ENCODE peak calls at places on chromosome 13, in eight cellular contexts. T, U, D, L, C, V, P and R are unnamed samples.
A peak's percentile ranks its signal among the peaks of the same experiment; 100 is the strongest.

GRCh38 chr13:101868585-101869469 is 416.4 kb downstream of the ITGBL1 start:
- DNase-seq in P (no peak), D (no peak), L (no peak), U (no peak), T (no peak), V (no peak), C (no peak), R (no peak)

GRCh38 chr13:99741979-99742378 is 229.6 kb downstream of the ZIC5 start:
- DNase-seq in T (no peak), D (no peak), L (no peak), C (no peak), U (no peak), V (no peak), P (no peak), R (no peak)

GRCh38 chr13:36370108-36370429 is 23.9 kb upstream of the SPART start:
- DNase-seq in D (no peak), T (peak; percentile 23), V (peak; percentile 35), U (no peak), C (peak; percentile 82), P (no peak), L (peak; percentile 27), R (no peak)

GRCh38 chr13:43232866-43233265 is 209.5 kb downstream of the DNAJC15 start:
- DNase-seq in C (no peak), P (no peak), U (no peak), T (no peak), D (peak; percentile 48), L (no peak), V (no peak), R (no peak)

GRCh38 chr13:20140487-20140886 is 20.4 kb downstream of the GJA3 start:
- DNase-seq in T (no peak), C (no peak), V (no peak), P (no peak), L (no peak), U (no peak), D (no peak), R (no peak)

GRCh38 chr13:100234524-100235136 is 145.7 kb downstream of the PCCA start:
- DNase-seq in V (no peak), D (peak; percentile 47), P (no peak), C (no peak), T (no peak), L (no peak), U (no peak), R (no peak)

GRCh38 chr13:24670174-24670573 is 10.0 kb upstream of the ATP12A start:
- DNase-seq in L (no peak), D (no peak), U (no peak), T (no peak), C (no peak), P (no peak), V (no peak), R (no peak)

GRCh38 chr13:64239372-64239771 is 2823.7 kb upstream of the PCDH20 start:
- DNase-seq in U (no peak), V (no peak), P (no peak), D (peak; percentile 62), L (no peak), T (no peak), C (no peak), R (no peak)

GRCh38 chr13:38981096-38981495 is 9.5 kb downstream of the STOML3 start:
- DNase-seq in C (no peak), L (no peak), P (no peak), T (no peak), V (no peak), U (no peak), D (no peak), R (no peak)

GRCh38 chr13:81017525-81018152 is 676.7 kb upstream of the SPRY2 start:
- DNase-seq in P (peak; percentile 25), C (no peak), L (no peak), D (peak; percentile 59), T (no peak), V (no peak), U (no peak), R (peak; percentile 23)

GRCh38 chr13:68056816-68057710 is 826.9 kb upstream of the PCDH9 start:
- DNase-seq in L (no peak), U (no peak), C (no peak), T (no peak), P (no peak), V (no peak), D (peak; percentile 88), R (no peak)

GRCh38 chr13:50761406-50761805 is 82.1 kb downstream of the DLEU7 start:
- DNase-seq in L (no peak), D (no peak), P (no peak), U (no peak), V (no peak), C (no peak), T (no peak), R (no peak)

GRCh38 chr13:94703721-94704314 is 8.5 kb downstream of the SOX21 start:
- DNase-seq in T (no peak), V (no peak), U (no peak), L (no peak), C (no peak), D (no peak), P (peak; percentile 22), R (no peak)

GRCh38 chr13:110369400-110369799 is 62.3 kb downstream of the COL4A2 start:
- DNase-seq in D (no peak), T (no peak), U (no peak), P (no peak), V (no peak), C (no peak), L (no peak), R (no peak)

GRCh38 chr13:28385362-28385761 is 109.6 kb downstream of the FLT1 start:
- DNase-seq in V (no peak), L (no peak), D (no peak), C (no peak), T (no peak), U (no peak), P (no peak), R (no peak)

DNA sequence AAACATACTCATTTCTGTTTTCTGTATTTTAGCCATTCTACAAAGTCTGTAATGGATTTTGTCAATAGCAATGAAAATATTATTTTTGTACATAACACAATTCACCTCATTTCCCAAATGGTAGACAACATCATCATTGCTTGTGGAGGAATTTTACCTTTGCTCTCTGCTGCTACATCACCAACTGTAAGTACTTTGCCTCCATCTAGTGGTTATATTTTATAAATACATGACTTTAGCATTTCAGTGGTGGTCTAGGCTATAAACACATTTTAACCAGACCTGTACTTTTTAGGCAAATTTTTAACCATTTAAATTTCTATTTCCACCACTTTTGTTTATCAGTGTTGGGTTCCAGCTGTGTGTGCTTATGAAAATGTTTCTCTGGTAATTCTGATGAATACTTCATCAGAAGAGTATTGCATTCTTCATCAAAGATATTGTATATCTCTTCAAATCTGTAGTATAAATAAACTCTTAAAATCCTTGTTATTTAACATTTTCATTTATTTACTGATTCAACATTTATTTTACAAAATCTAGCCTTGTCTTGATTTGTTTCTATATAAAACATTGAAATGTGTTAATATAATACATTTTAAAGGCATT is 222.4 kb downstream of the NBEA start:
- DNase-seq in P (peak; percentile 8), U (no peak), C (no peak), V (no peak), T (no peak), L (no peak), D (peak; percentile 50), R (peak; percentile 16)
- TF ChIP-seq CTCF in P (peak; percentile 40), U (peak; percentile 83), C (peak; percentile 70), V (peak; percentile 64), T (peak; percentile 60), L (peak; percentile 63), D (peak; percentile 43), R (peak; percentile 34)

GRCh38 chr13:31851201-31851600 is 111.9 kb downstream of the RXFP2 start:
- DNase-seq in C (no peak), U (no peak), T (no peak), P (no peak), D (no peak), V (no peak), L (no peak), R (no peak)
- TF ChIP-seq CTCF in C (no peak), U (no peak), T (no peak), P (no peak), D (no peak), V (no peak), L (no peak), R (no peak)

GRCh38 chr13:114151565-114152284 is 19.3 kb upstream of the RASA3 start:
- DNase-seq in L (no peak), U (no peak), T (no peak), P (no peak), D (no peak), V (no peak), C (no peak), R (no peak)
- TF ChIP-seq CTCF in L (no peak), U (no peak), T (no peak), P (no peak), D (no peak), V (no peak), C (no peak), R (no peak)

DNA sequence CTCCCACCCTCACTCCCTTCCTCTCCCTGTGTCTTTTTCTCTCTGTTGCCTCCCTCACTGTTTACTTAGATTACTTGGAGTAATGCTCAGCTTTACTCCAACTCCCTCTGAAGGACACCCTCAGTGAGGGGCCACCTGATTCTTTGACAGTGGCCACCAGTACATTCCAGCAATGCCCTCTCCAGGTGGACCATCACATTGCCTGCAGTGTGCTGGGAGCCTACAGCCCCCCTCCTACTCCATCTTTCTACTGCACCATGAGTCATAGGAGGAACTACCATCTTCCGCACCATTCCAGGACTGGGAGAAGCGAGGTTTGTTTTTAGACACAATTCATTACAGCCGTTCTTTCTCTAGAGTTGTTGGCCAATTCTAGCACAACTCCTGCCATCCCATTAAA is 96.6 kb upstream of the POSTN start:
- DNase-seq in D (no peak), C (no peak), U (no peak), T (no peak), V (no peak), L (no peak), P (no peak), R (no peak)
- TF ChIP-seq CTCF in D (no peak), C (no peak), U (no peak), T (no peak), V (no peak), L (no peak), P (no peak), R (no peak)

DNA sequence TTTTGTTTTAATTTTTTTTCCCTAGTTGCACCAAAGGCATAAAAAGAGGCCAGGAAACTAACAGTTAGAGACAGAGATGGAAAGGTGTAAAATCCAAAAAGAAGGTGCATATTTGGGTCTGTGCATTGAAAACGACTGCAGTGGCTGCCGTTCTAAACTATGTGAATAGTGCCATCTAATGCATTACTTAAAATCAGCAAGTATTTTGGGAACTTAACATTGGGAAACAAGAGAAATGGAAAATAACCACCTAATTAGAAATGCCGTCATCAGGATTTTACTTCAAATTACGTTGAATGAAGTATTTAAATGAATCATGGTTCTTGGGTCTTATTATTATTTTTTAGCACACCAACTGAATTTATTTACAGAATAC is 189.5 kb upstream of the MIR17HG start:
- DNase-seq in C (no peak), U (no peak), P (no peak), V (no peak), T (no peak), L (no peak), D (no peak), R (no peak)
- TF ChIP-seq CTCF in C (no peak), U (no peak), P (no peak), V (no peak), T (no peak), L (no peak), D (peak; percentile 3), R (no peak)

GRCh38 chr13:79340490-79340889 is 65.6 kb downstream of the RBM26 start:
- DNase-seq in L (no peak), V (no peak), U (no peak), D (no peak), C (no peak), P (no peak), T (no peak), R (no peak)
- TF ChIP-seq CTCF in L (no peak), V (no peak), U (no peak), D (no peak), C (no peak), P (no peak), T (no peak), R (peak; percentile 5)